ENCODE peak calls at places on chromosomes 7 and 10, in ten cellular contexts. G is GM19239; N is amygdala; M is H54; Z is activated effector memory CD4-positive, alpha-beta T cell treated with anti-CD3 and anti-CD28 coated beads, Interleukin-2, amount 50 U/mL, for 16 hours; F is T-helper 2 cell; H is pons; O is transverse colon; U is NCI-H2171 treated with DMSO at 0.1 percent for 48 hours; I is anterior cingulate cortex. X is an unnamed sample.

GRCh38 chr10:82242778-82243177 is 367.8 kb downstream of the NRG3 start:
- DNase-seq in Z (no peak), H (no peak), U (no peak), O (peak; percentile 16), G (no peak), I (no peak), F (no peak), M (no peak), N (no peak), X (no peak)

GRCh38 chr7:28686418-28686800 is 271.7 kb downstream of the TRIL start:
- DNase-seq in U (peak; percentile 17), Z (no peak), N (no peak), M (peak; percentile 29), I (peak; percentile 10), H (peak; percentile 79), G (no peak), O (peak; percentile 12), F (no peak), X (no peak)

GRCh38 chr10:120415709-120416330 is 41.2 kb upstream of the PLPP4 start:
- DNase-seq in G (no peak), F (no peak), I (no peak), Z (no peak), U (no peak), N (no peak), M (peak; percentile 24), O (no peak), H (no peak), X (no peak)

GRCh38 chr10:96586419-96587254 is at the start of gene TM9SF3:
- DNase-seq in G (peak; percentile 80), F (peak; percentile 91), U (peak; percentile 61), I (peak; percentile 76), Z (peak; percentile 97), O (peak; percentile 95), H (peak; percentile 71), N (peak; percentile 73), M (peak; percentile 85), X (peak; percentile 92)

GRCh38 chr7:105940111-105940510 is 23.0 kb upstream of the CDHR3 start:
- DNase-seq in Z (no peak), N (no peak), M (no peak), U (no peak), F (no peak), G (no peak), I (no peak), O (no peak), H (no peak), X (no peak)

GRCh38 chr10:113890769-113891168 is 36.3 kb downstream of the NHLRC2 start:
- DNase-seq in H (no peak), Z (no peak), M (no peak), U (no peak), F (no peak), O (no peak), G (no peak), N (no peak), I (no peak), X (no peak)

GRCh38 chr10:110007171-110007700 is 548 bp upstream of the ADD3 start:
- DNase-seq in I (peak; percentile 51), M (peak; percentile 35), U (no peak), G (no peak), O (no peak), Z (peak; percentile 85), N (no peak), H (peak; percentile 58), F (no peak), X (no peak)

GRCh38 chr7:23216021-23216420 is 30.6 kb upstream of the GPNMB start:
- DNase-seq in G (no peak), U (no peak), O (peak; percentile 26), F (no peak), N (peak; percentile 24), Z (no peak), H (peak; percentile 83), M (no peak), I (peak; percentile 9), X (no peak)

GRCh38 chr7:96596120-96596826 is 113.4 kb downstream of the SEM1 start:
- DNase-seq in F (no peak), Z (no peak), I (no peak), G (no peak), O (no peak), H (no peak), M (no peak), U (peak; percentile 81), N (no peak), X (no peak)

GRCh38 chr7:151238190-151238810 is 6.0 kb downstream of the CHPF2 start:
- DNase-seq in U (no peak), G (no peak), N (no peak), I (no peak), M (no peak), Z (no peak), F (no peak), H (no peak), O (no peak), X (no peak)

GRCh38 chr10:79940431-79940830 is 8.5 kb downstream of the SFTPD start:
- DNase-seq in N (no peak), M (no peak), Z (no peak), O (no peak), H (no peak), U (no peak), F (no peak), G (no peak), I (no peak), X (no peak)

GRCh38 chr7:69504733-69505132 is 93.5 kb upstream of the AUTS2 start:
- DNase-seq in G (no peak), H (no peak), F (no peak), N (no peak), U (no peak), O (no peak), Z (no peak), I (no peak), M (no peak), X (no peak)

GRCh38 chr10:4883079-4883739 is 57.2 kb downstream of the AKR1E2 start:
- DNase-seq in I (no peak), G (no peak), Z (no peak), H (no peak), O (no peak), N (no peak), M (peak; percentile 12), F (no peak), U (no peak), X (no peak)

GRCh38 chr10:102691701-102692100 is 22.5 kb downstream of the ARL3 start:
- DNase-seq in N (no peak), U (no peak), H (no peak), O (no peak), I (no peak), G (no peak), M (no peak), Z (no peak), F (no peak), X (no peak)

GRCh38 chr7:151984612-151985011 is 28.4 kb downstream of the GALNTL5 start:
- DNase-seq in O (no peak), M (no peak), U (no peak), N (no peak), H (no peak), I (no peak), Z (no peak), G (no peak), F (no peak), X (no peak)

GRCh38 chr7:45069444-45070253 is 19.1 kb downstream of the NACAD start:
- DNase-seq in O (no peak), Z (peak; percentile 52), I (no peak), F (no peak), G (no peak), N (no peak), H (no peak), U (no peak), M (no peak), X (no peak)

GRCh38 chr7:159201722-159202330 is 57.2 kb upstream of the VIPR2 start:
- DNase-seq in U (no peak), H (no peak), I (no peak), M (no peak), G (no peak), O (no peak), Z (no peak), F (no peak), N (no peak), X (no peak)

GRCh38 chr10:100338434-100339036 is 8.5 kb upstream of the SCD start:
- DNase-seq in U (peak; percentile 42), I (peak; percentile 63), F (peak; percentile 52), H (peak; percentile 76), N (peak; percentile 19), G (peak; percentile 43), O (peak; percentile 83), Z (peak; percentile 91), M (peak; percentile 65), X (peak; percentile 75)

GRCh38 chr10:24952701-24953349 is 419 bp upstream of the PRTFDC1 start:
- DNase-seq in G (peak; percentile 54), I (no peak), F (peak; percentile 42), N (peak; percentile 58), H (peak; percentile 47), Z (peak; percentile 81), O (peak; percentile 48), M (no peak), U (peak; percentile 70), X (peak; percentile 33)